ENCODE peak calls at places on chromosome 10, in ten cellular contexts. One of them, this sample, is unnamed.

GRCh38 chr10:116120688-116121087 is 152.3 kb downstream of the GFRA1 start:
- DNase-seq in right lobe of liver: no peak
- DNase-seq in heart left ventricle: no peak
- DNase-seq in uterus: no peak
- DNase-seq in tibial nerve: no peak
- DNase-seq in spleen: no peak
- DNase-seq in IMR-90: no peak
- DNase-seq in breast epithelium: no peak
- DNase-seq in Peyer's patch: no peak
- DNase-seq in suprapubic skin: no peak
- DNase-seq in this sample: peak; percentile 56

GRCh38 chr10:7260912-7261700 is 149.7 kb downstream of the SFMBT2 start:
- DNase-seq in right lobe of liver: no peak
- DNase-seq in heart left ventricle: no peak
- DNase-seq in breast epithelium: no peak
- DNase-seq in spleen: no peak
- DNase-seq in tibial nerve: no peak
- DNase-seq in suprapubic skin: no peak
- DNase-seq in uterus: peak; percentile 47
- DNase-seq in IMR-90: peak; percentile 65
- DNase-seq in Peyer's patch: no peak
- DNase-seq in this sample: no peak

GRCh38 chr10:3775671-3776551 is 9.1 kb downstream of the KLF6 start:
- DNase-seq in suprapubic skin: no peak
- DNase-seq in spleen: peak; percentile 82
- DNase-seq in tibial nerve: no peak
- DNase-seq in heart left ventricle: no peak
- DNase-seq in IMR-90: peak; percentile 67
- DNase-seq in Peyer's patch: no peak
- DNase-seq in uterus: no peak
- DNase-seq in breast epithelium: no peak
- DNase-seq in right lobe of liver: peak; percentile 41
- DNase-seq in this sample: no peak

GRCh38 chr10:89278034-89278535 is 23.8 kb upstream of the IFIT2 start:
- DNase-seq in tibial nerve: no peak
- DNase-seq in suprapubic skin: no peak
- DNase-seq in spleen: no peak
- DNase-seq in heart left ventricle: peak; percentile 46
- DNase-seq in breast epithelium: no peak
- DNase-seq in IMR-90: peak; percentile 98
- DNase-seq in uterus: peak; percentile 81
- DNase-seq in Peyer's patch: no peak
- DNase-seq in right lobe of liver: no peak
- DNase-seq in this sample: no peak

GRCh38 chr10:8719971-8720370 is 665.5 kb downstream of the GATA3 start:
- DNase-seq in breast epithelium: no peak
- DNase-seq in tibial nerve: no peak
- DNase-seq in right lobe of liver: no peak
- DNase-seq in IMR-90: no peak
- DNase-seq in spleen: no peak
- DNase-seq in suprapubic skin: no peak
- DNase-seq in uterus: no peak
- DNase-seq in Peyer's patch: no peak
- DNase-seq in heart left ventricle: no peak
- DNase-seq in this sample: no peak

GRCh38 chr10:24465899-24466615 is 257.1 kb downstream of the KIAA1217 start:
- DNase-seq in tibial nerve: no peak
- DNase-seq in breast epithelium: no peak
- DNase-seq in IMR-90: peak; percentile 96
- DNase-seq in uterus: no peak
- DNase-seq in Peyer's patch: no peak
- DNase-seq in right lobe of liver: peak; percentile 38
- DNase-seq in spleen: no peak
- DNase-seq in heart left ventricle: no peak
- DNase-seq in suprapubic skin: no peak
- DNase-seq in this sample: no peak

GRCh38 chr10:131961777-131962450 is 19.8 kb downstream of the BNIP3 start:
- DNase-seq in tibial nerve: no peak
- DNase-seq in breast epithelium: no peak
- DNase-seq in uterus: no peak
- DNase-seq in spleen: peak; percentile 65
- DNase-seq in IMR-90: no peak
- DNase-seq in suprapubic skin: no peak
- DNase-seq in right lobe of liver: no peak
- DNase-seq in Peyer's patch: no peak
- DNase-seq in heart left ventricle: no peak
- DNase-seq in this sample: no peak

GRCh38 chr10:14616465-14616864 is 158.2 kb downstream of the FAM107B start:
- DNase-seq in IMR-90: no peak
- DNase-seq in right lobe of liver: no peak
- DNase-seq in uterus: no peak
- DNase-seq in suprapubic skin: no peak
- DNase-seq in Peyer's patch: no peak
- DNase-seq in breast epithelium: no peak
- DNase-seq in tibial nerve: no peak
- DNase-seq in heart left ventricle: no peak
- DNase-seq in spleen: no peak
- DNase-seq in this sample: no peak

GRCh38 chr10:24208661-24209420 is at the start of gene KIAA1217:
- DNase-seq in suprapubic skin: no peak
- DNase-seq in right lobe of liver: peak; percentile 37
- DNase-seq in Peyer's patch: no peak
- DNase-seq in breast epithelium: peak; percentile 64
- DNase-seq in tibial nerve: no peak
- DNase-seq in uterus: peak; percentile 33
- DNase-seq in spleen: peak; percentile 73
- DNase-seq in heart left ventricle: peak; percentile 66
- DNase-seq in IMR-90: peak; percentile 29
- DNase-seq in this sample: no peak

DNA sequence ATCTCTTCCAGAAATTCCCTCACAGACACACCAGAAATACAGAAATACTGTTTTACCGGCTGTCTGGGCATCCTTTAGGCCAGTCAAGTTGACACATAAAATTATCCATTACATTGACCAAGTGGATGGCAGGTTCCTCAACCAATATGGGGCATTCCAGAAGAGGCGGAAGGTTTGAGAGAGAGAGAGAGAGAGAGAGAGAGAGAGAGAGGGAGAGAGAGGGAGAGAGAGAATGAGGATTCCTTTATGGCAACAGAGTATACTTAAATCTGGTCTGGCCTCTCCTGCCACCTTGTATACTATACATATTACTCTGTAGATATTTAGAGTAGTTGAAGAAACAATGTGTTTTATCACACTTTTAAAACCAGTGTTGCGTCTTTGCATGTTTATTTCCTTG is 214.1 kb downstream of the CAMK1D start:
- DNase-seq in suprapubic skin: no peak
- DNase-seq in spleen: no peak
- DNase-seq in tibial nerve: no peak
- DNase-seq in heart left ventricle: no peak
- DNase-seq in IMR-90: no peak
- DNase-seq in right lobe of liver: no peak
- DNase-seq in uterus: no peak
- DNase-seq in Peyer's patch: no peak
- DNase-seq in breast epithelium: no peak
- DNase-seq in this sample: no peak
- H3K27ac ChIP-seq in suprapubic skin: no peak overlapping the region
- H3K27ac ChIP-seq in spleen: no peak overlapping the region
- H3K27ac ChIP-seq in tibial nerve: no peak overlapping the region
- H3K27ac ChIP-seq in heart left ventricle: no peak overlapping the region
- H3K27ac ChIP-seq in IMR-90: no peak overlapping the region
- H3K27ac ChIP-seq in right lobe of liver: no peak overlapping the region
- H3K27ac ChIP-seq in uterus: no peak overlapping the region
- H3K27ac ChIP-seq in Peyer's patch: no peak overlapping the region
- H3K27ac ChIP-seq in breast epithelium: no peak overlapping the region
- H3K27ac ChIP-seq in this sample: no peak overlapping the region

DNA sequence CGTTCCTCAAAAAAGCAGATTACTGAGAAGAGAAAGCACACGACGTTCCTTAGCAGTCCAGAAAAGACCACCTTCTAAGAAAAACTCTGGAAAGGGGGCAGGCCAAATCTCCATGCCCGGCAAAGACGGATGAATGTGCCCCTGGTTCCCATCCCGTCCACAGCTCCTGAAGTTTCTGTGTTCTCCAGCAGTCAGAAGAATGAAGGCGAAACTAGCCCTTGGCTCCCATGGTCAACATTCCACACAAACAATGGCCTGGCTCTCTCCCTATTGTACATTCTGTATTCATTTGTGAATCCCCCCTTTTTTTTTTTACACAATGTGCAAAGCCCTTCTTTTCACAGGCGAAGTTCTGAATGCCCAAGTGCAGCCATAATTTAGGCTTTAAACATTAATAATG is 5.3 kb downstream of the CTBP2 start:
- DNase-seq in heart left ventricle: no peak
- DNase-seq in spleen: no peak
- DNase-seq in tibial nerve: no peak
- DNase-seq in uterus: no peak
- DNase-seq in right lobe of liver: no peak
- DNase-seq in suprapubic skin: no peak
- DNase-seq in Peyer's patch: no peak
- DNase-seq in breast epithelium: peak; percentile 55
- DNase-seq in IMR-90: no peak
- DNase-seq in this sample: no peak
- H3K4me3 ChIP-seq in heart left ventricle: peak overlapping the region; percentile 29
- H3K4me3 ChIP-seq in spleen: no peak overlapping the region
- H3K4me3 ChIP-seq in tibial nerve: no peak overlapping the region
- H3K4me3 ChIP-seq in uterus: peak overlapping the region; percentile 5
- H3K4me3 ChIP-seq in right lobe of liver: no peak overlapping the region
- H3K4me3 ChIP-seq in suprapubic skin: no peak overlapping the region
- H3K4me3 ChIP-seq in Peyer's patch: peak overlapping the region; percentile 23
- H3K4me3 ChIP-seq in breast epithelium: no peak overlapping the region
- H3K4me3 ChIP-seq in IMR-90: no peak overlapping the region
- H3K4me3 ChIP-seq in this sample: no peak overlapping the region

DNA sequence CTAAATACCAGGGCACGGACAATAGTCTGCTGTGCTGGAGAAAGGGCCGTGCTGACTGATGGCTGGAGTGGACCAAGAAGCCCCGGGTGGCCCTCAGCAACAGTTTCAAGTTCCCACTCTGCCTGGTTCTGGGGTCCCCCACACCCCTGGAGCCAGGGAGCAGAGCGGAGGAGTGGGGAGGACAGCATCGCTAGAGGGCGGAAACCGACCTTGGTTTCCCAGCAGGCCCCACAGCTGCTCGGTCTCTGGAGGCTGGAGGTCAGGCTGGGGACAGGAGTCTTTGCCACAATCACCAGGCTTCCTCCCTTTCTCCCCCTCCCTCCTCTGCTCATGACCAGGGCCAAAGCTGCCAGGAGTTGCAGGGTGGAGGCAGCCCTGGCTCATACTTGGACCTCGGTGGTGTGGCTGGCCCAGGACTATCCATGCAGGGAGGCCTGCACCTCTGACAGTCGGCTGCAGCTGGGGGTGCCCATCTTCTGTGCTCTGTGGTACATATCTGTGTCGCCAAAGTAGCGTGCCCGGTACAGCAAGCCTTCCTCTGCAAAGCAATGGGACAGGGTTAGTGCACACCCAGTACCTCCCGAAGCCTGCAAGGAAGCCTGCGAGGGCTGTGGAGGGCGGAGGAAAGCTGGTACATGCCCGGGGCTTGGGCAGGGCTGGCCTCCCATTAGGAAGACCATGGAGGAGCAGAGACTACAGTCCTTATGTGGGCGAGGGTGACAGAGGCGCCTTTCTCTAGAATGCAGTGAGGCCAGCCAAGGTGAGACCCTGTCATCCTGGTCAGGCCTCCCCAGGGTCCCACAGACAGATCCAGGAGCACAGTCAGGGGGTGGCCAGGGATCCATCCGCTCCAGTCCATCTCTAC is 19.1 kb downstream of the DNAJB12 start:
- DNase-seq in uterus: peak; percentile 67
- DNase-seq in breast epithelium: no peak
- DNase-seq in Peyer's patch: peak; percentile 83
- DNase-seq in right lobe of liver: peak; percentile 75
- DNase-seq in tibial nerve: peak; percentile 76
- DNase-seq in IMR-90: no peak
- DNase-seq in spleen: peak; percentile 94
- DNase-seq in heart left ventricle: peak; percentile 87
- DNase-seq in suprapubic skin: no peak
- DNase-seq in this sample: no peak
- TF ChIP-seq POLR2A in uterus: no peak
- TF ChIP-seq POLR2A in breast epithelium: no peak
- TF ChIP-seq POLR2A in Peyer's patch: no peak
- TF ChIP-seq POLR2A in right lobe of liver: no peak
- TF ChIP-seq POLR2A in tibial nerve: no peak
- TF ChIP-seq POLR2A in IMR-90: no peak
- TF ChIP-seq POLR2A in spleen: no peak
- TF ChIP-seq POLR2A in heart left ventricle: no peak
- TF ChIP-seq POLR2A in suprapubic skin: no peak
- TF ChIP-seq POLR2A in this sample: no peak

GRCh38 chr10:27258492-27258837 is 17.9 kb upstream of the ACBD5 start:
- DNase-seq in tibial nerve: no peak
- DNase-seq in suprapubic skin: no peak
- DNase-seq in right lobe of liver: no peak
- DNase-seq in IMR-90: no peak
- DNase-seq in Peyer's patch: no peak
- DNase-seq in heart left ventricle: no peak
- DNase-seq in spleen: no peak
- DNase-seq in breast epithelium: no peak
- DNase-seq in uterus: no peak
- DNase-seq in this sample: no peak

GRCh38 chr10:27258838-27259532 is 18.4 kb upstream of the ACBD5 start:
- DNase-seq in uterus: no peak
- DNase-seq in spleen: peak; percentile 82
- DNase-seq in tibial nerve: no peak
- DNase-seq in Peyer's patch: no peak
- DNase-seq in heart left ventricle: peak; percentile 33
- DNase-seq in suprapubic skin: no peak
- DNase-seq in IMR-90: no peak
- DNase-seq in right lobe of liver: peak; percentile 46
- DNase-seq in breast epithelium: no peak
- DNase-seq in this sample: no peak

GRCh38 chr10:27252267-27253000 is 11.8 kb upstream of the ACBD5 start:
- DNase-seq in IMR-90: peak; percentile 27
- DNase-seq in spleen: peak; percentile 95
- DNase-seq in uterus: peak; percentile 45
- DNase-seq in right lobe of liver: peak; percentile 79
- DNase-seq in Peyer's patch: peak; percentile 83
- DNase-seq in tibial nerve: no peak
- DNase-seq in breast epithelium: peak; percentile 66
- DNase-seq in suprapubic skin: no peak
- DNase-seq in heart left ventricle: peak; percentile 78
- DNase-seq in this sample: no peak

GRCh38 chr10:27256790-27257189 is 16.2 kb upstream of the ACBD5 start:
- DNase-seq in spleen: peak; percentile 80
- DNase-seq in uterus: no peak
- DNase-seq in IMR-90: no peak
- DNase-seq in suprapubic skin: no peak
- DNase-seq in Peyer's patch: no peak
- DNase-seq in heart left ventricle: no peak
- DNase-seq in tibial nerve: no peak
- DNase-seq in right lobe of liver: no peak
- DNase-seq in breast epithelium: no peak
- DNase-seq in this sample: no peak

DNA sequence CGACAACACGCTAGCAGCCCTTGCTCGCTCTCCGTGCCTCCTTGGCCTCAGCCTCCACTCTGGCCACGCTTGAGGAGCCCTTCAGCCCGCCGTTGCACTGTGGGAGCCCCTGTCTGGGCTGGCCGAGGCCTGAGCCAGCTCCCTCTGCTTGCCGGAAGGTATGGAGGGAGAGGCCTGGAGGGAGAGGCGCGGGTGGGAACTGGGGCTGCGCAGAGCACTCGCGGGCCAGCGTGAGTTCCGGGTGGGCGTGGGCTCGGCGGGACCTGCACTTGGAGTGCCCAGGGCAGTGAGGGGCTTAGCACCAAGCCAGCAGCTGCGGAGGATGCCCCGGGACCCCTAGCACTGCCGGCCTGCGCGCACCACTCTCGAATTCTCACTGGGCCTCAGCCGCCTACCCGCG is 15.7 kb upstream of the ACBD5 start:
- DNase-seq in uterus: no peak
- DNase-seq in IMR-90: no peak
- DNase-seq in spleen: peak; percentile 76
- DNase-seq in tibial nerve: no peak
- DNase-seq in heart left ventricle: no peak
- DNase-seq in suprapubic skin: no peak
- DNase-seq in breast epithelium: no peak
- DNase-seq in Peyer's patch: no peak
- DNase-seq in right lobe of liver: no peak
- DNase-seq in this sample: no peak
- H3K27ac ChIP-seq in uterus: no peak overlapping the region
- H3K27ac ChIP-seq in IMR-90: no peak overlapping the region
- H3K27ac ChIP-seq in spleen: no peak overlapping the region
- H3K27ac ChIP-seq in tibial nerve: no peak overlapping the region
- H3K27ac ChIP-seq in heart left ventricle: no peak overlapping the region
- H3K27ac ChIP-seq in suprapubic skin: no peak overlapping the region
- H3K27ac ChIP-seq in breast epithelium: no peak overlapping the region
- H3K27ac ChIP-seq in Peyer's patch: no peak overlapping the region
- H3K27ac ChIP-seq in right lobe of liver: no peak overlapping the region
- H3K27ac ChIP-seq in this sample: no peak overlapping the region

This sample was measured in vagina.